ENCODE peak calls at places on chromosomes 12 and 14, in six cellular contexts. J is naive thymus-derived CD4-positive, alpha-beta T cell; Q is GM23338; X is right cardiac atrium; B is pancreas; Z is Karpas-422. S is an unnamed sample. For H3K4me1, the result is how much of the 10 kb centered on the place peaks cover.

GRCh38 chr14:94237046-94237445 is 56.0 kb downstream of the SERPINA10 start:
- DNase-seq in Q (no peak), Z (no peak), B (no peak), X (no peak), J (no peak), S (no peak)

GRCh38 chr12:27778206-27778605 is 1.8 kb upstream of the KLHL42 start:
- DNase-seq in Q (no peak), J (no peak), Z (no peak), B (no peak), X (no peak), S (no peak)

GRCh38 chr12:94265966-94266365 is 117.6 kb downstream of the PLXNC1 start:
- DNase-seq in J (no peak), Z (no peak), B (no peak), X (no peak), Q (no peak), S (no peak)

GRCh38 chr12:118016424-118017264 is at the start of gene RFC5:
- DNase-seq in J (peak), B (peak), Q (peak), Z (peak), X (peak), S (peak)

GRCh38 chr12:41452838-41453237 is 264.7 kb downstream of the PDZRN4 start:
- DNase-seq in J (no peak), X (no peak), Z (no peak), B (no peak), Q (peak), S (no peak)

GRCh38 chr12:46577063-46577776 is 204.6 kb upstream of the SLC38A2 start:
- DNase-seq in Z (no peak), J (no peak), B (no peak), X (peak), Q (no peak), S (no peak)

GRCh38 chr12:67193705-67194104 is 75.5 kb upstream of the CAND1 start:
- DNase-seq in X (no peak), Q (peak), Z (peak), J (peak), B (no peak), S (peak)

GRCh38 chr12:73892181-73892580 is 645.5 kb upstream of the ATXN7L3B start:
- DNase-seq in X (no peak), Z (no peak), Q (no peak), J (no peak), B (no peak), S (peak)

GRCh38 chr14:75310295-75311059 is 31.8 kb downstream of the FOS start:
- DNase-seq in J (no peak), X (peak), Z (no peak), B (peak), Q (peak), S (peak)

GRCh38 chr14:76918751-76919421 is 92.7 kb downstream of the LRRC74A start:
- DNase-seq in J (no peak), Q (peak), X (peak), Z (no peak), B (peak), S (peak)

GRCh38 chr12:45192707-45193106 is 23.2 kb upstream of the ANO6 start:
- DNase-seq in B (no peak), X (no peak), Q (no peak), J (no peak), Z (no peak), S (no peak)

GRCh38 chr14:28867571-28867970 is 101.0 kb downstream of the FOXG1 start:
- DNase-seq in Q (no peak), B (no peak), J (no peak), Z (no peak), X (no peak), S (no peak)

GRCh38 chr12:105382771-105383632 is 52.5 kb downstream of the C12orf75 start:
- DNase-seq in B (no peak), J (peak), Q (peak), X (no peak), Z (peak), S (peak)

GRCh38 chr14:20626274-20626673 is 15.2 kb downstream of the OR6S1 start:
- DNase-seq in Z (no peak), X (no peak), J (no peak), B (no peak), Q (no peak), S (no peak)

GRCh38 chr14:54771411-54772027 is 131.1 kb downstream of the GCH1 start:
- DNase-seq in Q (no peak), B (no peak), J (no peak), Z (no peak), X (no peak), S (no peak)

GRCh38 chr12:6384499-6385436 is 806 bp downstream of the LTBR start:
- DNase-seq in Q (no peak), B (no peak), X (peak), Z (no peak), J (no peak), S (no peak)
- H3K4me3 ChIP-seq in Q (no peak), B (peak), X (peak), Z (no peak), J (no peak), S (peak)

GRCh38 chr12:79547044-79547734 is 143.6 kb downstream of the PAWR start:
- DNase-seq in J (no peak), X (no peak), Z (no peak), Q (peak), B (no peak), S (peak)
- H3K4me1 ChIP-seq in J (under half), X (under half), Z (under half), Q (half or more), B (under half), S (under half)

GRCh38 chr14:73462078-73462715 is 3.9 kb upstream of the NUMB start:
- DNase-seq in J (no peak), B (peak), X (peak), Q (no peak), Z (no peak), S (peak)

GRCh38 chr14:73461478-73462077 is 3.2 kb upstream of the NUMB start:
- DNase-seq in X (no peak), Z (no peak), Q (no peak), B (no peak), J (no peak), S (no peak)

GRCh38 chr14:73460691-73461127 is 2.4 kb upstream of the NUMB start:
- DNase-seq in J (no peak), Z (peak), B (no peak), X (no peak), Q (no peak), S (peak)

GRCh38 chr14:73463411-73463810 is 5.1 kb upstream of the NUMB start:
- DNase-seq in B (no peak), J (no peak), X (no peak), Z (no peak), Q (no peak), S (peak)

DNA sequence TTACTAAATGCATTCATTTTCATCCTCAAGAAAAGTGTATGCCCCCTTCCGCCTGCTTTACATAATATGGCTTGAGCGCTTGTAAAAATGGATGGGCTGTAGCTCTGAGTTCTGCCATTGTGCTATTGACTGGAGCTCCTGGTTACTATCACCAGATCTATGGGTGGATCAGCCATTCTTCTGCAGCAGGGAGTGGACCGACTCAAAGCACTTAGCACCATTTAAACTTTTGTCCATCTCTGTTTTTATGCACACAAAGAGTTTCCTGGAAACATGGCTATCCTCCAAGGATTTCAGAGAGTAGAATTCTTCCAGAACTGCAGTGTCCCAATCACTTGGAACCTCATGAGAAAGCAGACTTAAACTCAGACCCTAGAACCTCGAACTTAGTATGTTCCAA is 4.5 kb upstream of the NUMB start:
- DNase-seq in J (no peak), Z (no peak), Q (no peak), X (no peak), B (no peak), S (no peak)
- H3K4me3 ChIP-seq in J (no peak), Z (no peak), Q (no peak), X (no peak), B (no peak), S (no peak)

GRCh38 chr12:56716458-56716857 is 8.6 kb downstream of the NACA start:
- DNase-seq in J (no peak), Q (no peak), X (no peak), Z (no peak), B (peak), S (no peak)

GRCh38 chr12:56716933-56717880 is 7.9 kb downstream of the NACA start:
- DNase-seq in Z (no peak), B (peak), J (no peak), X (no peak), Q (no peak), S (no peak)

GRCh38 chr12:56718636-56719035 is 6.5 kb downstream of the NACA start:
- DNase-seq in J (no peak), Q (no peak), B (no peak), Z (no peak), X (no peak), S (no peak)

GRCh38 chr12:56719056-56719455 is 6.0 kb downstream of the NACA start:
- DNase-seq in X (no peak), Q (no peak), B (no peak), Z (no peak), J (no peak), S (no peak)

DNA sequence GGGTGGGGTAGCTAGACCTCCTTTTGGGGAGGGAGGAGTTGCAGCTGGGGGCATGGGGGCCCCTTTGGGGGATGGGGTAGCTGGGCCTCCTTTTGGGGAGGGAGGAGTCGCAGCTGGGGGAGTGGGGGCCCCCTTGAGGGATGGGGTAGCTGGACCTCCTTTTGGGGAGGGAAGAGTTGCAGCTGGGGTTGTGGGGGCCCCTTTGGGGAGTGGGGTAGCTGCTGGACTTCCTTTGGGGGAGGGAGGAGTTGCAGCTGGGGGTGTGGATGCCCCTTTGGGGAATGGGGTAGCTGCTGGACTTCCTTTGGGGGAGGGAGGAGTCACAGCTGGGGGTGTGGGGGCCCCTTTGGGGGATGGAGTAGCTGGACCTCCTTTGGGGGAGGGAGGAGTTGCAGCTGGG is 6.9 kb downstream of the NACA start:
- DNase-seq in X (no peak), J (no peak), B (no peak), Z (no peak), Q (no peak), S (no peak)
- H3K4me1 ChIP-seq in X (under half), J (under half), B (under half), Z (half or more), Q (under half), S (half or more)

GRCh38 chr12:86550222-86551145 is 294.3 kb upstream of the MGAT4C start:
- DNase-seq in Z (no peak), J (no peak), Q (no peak), X (no peak), B (no peak), S (no peak)

DNA sequence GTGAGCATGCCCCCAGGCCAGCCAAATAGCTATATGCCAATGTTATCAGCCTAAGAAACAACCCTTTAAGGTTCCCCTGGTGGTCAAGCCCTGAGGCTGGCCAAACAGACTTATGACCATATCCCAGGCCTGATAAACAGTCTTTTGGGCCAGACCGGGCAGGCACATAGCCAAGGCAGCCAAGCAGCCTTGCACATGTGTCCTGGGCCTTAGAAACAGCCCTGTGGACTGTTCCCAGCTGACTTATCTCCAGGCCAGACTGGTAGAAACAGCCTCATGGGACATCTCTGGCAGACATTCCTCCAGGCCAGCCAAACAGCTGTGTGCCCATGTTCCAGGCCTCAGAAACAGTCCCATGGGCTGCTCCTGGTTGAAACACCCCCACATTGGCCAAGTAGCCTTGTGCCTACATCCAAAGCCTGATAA is 295.0 kb upstream of the MGAT4C start:
- DNase-seq in X (peak), B (no peak), Z (no peak), Q (no peak), J (no peak), S (no peak)
- H3K4me3 ChIP-seq in X (no peak), B (no peak), Z (no peak), Q (no peak), J (no peak), S (no peak)

GRCh38 chr12:116062698-116063097 is 214.8 kb downstream of the MED13L start:
- DNase-seq in Z (no peak), J (no peak), B (no peak), Q (no peak), X (no peak), S (no peak)
- H3K4me1 ChIP-seq in Z (under half), J (under half), B (under half), Q (under half), X (under half), S (under half)

DNA sequence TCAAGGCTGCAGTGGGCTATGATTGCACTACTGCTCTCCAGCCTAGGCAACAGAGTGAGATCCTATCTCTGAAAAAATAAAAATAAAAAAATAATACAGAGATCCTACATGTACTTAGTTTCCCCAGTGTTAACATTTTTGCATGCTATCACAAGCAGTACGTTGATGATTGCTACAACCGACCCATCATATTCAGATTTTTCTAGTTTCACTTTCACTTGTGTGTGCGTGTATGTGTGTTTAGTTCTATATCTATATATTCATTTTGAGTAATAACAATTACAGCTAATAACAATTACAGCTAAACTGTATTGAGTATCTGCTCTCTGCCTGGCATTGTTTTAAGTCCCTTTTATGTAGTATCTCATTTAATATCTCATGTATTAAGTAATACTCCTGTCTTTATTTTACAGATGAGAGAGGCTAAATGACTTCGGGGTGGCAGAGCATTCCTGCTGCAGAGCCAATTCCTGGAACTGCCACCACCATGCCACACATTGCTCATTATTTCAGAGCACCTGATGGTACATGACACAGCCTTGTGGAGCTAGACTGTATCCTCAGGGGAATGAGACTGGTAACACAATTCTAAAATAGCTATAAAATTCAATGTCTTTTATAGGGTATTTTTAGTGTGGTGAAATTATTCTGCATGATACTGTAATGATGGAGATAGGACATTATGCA is 153.1 kb downstream of the BCAT1 start:
- DNase-seq in B (no peak), Q (no peak), X (no peak), Z (no peak), J (no peak), S (no peak)
- H3K4me3 ChIP-seq in B (no peak), Q (no peak), X (peak), Z (peak), J (peak), S (no peak)

GRCh38 chr12:2418579-2418978 is 365.8 kb downstream of the CACNA1C start:
- DNase-seq in X (no peak), B (no peak), Z (no peak), Q (no peak), J (no peak), S (no peak)
- H3K4me1 ChIP-seq in X (under half), B (under half), Z (under half), Q (under half), J (under half), S (under half)